ENCODE peak calls at places on chromosomes 6 and 20, in four cellular contexts. R is GM12864, X is heart right ventricle, J is astrocyte of the spinal cord. L is an unnamed sample.

GRCh38 chr6:53829698-53830221 is 35.0 kb downstream of the LRRC1 start:
- DNase-seq in R (no peak), J (no peak), X (no peak), L (no peak)

GRCh38 chr6:81387163-81387562 is 365.3 kb downstream of the TENT5A start:
- DNase-seq in X (no peak), R (no peak), J (no peak), L (no peak)

GRCh38 chr6:75206338-75207210 is 721 bp upstream of the COL12A1 start:
- DNase-seq in J (peak), X (peak), R (no peak), L (peak)

GRCh38 chr20:3092611-3093379 is 8.3 kb upstream of the AVP start:
- DNase-seq in R (no peak), X (no peak), J (no peak), L (no peak)

GRCh38 chr6:123042412-123042811 is 46.4 kb downstream of the CLVS2 start:
- DNase-seq in X (no peak), J (no peak), R (no peak), L (no peak)

GRCh38 chr6:132368916-132369481 is 32.3 kb downstream of the MOXD1 start:
- DNase-seq in R (no peak), X (no peak), J (no peak), L (no peak)

GRCh38 chr6:82741325-82741995 is 324.2 kb downstream of the UBE3D start:
- DNase-seq in X (no peak), R (no peak), J (no peak), L (no peak)

GRCh38 chr6:169140986-169141495 is 112.6 kb downstream of the THBS2 start:
- DNase-seq in J (no peak), X (no peak), R (no peak), L (no peak)

GRCh38 chr6:53049389-53049788 is 15.8 kb upstream of the FBXO9 start:
- DNase-seq in X (no peak), R (no peak), J (no peak), L (no peak)

GRCh38 chr6:25968769-25969168 is 6.2 kb downstream of the TRIM38 start:
- DNase-seq in R (no peak), X (no peak), J (no peak), L (no peak)

GRCh38 chr20:38791291-38791690 is 14.2 kb upstream of the PPP1R16B start:
- DNase-seq in J (no peak), R (no peak), X (no peak), L (no peak)

GRCh38 chr6:21593927-21594421 is 423 bp downstream of the SOX4 start:
- DNase-seq in R (no peak), J (peak), X (no peak), L (peak)

GRCh38 chr20:63542696-63543095 is 4.9 kb downstream of the SRMS start:
- DNase-seq in R (peak), X (no peak), J (no peak), L (no peak)

GRCh38 chr6:36805107-36805797 is 34.0 kb downstream of the CPNE5 start:
- DNase-seq in X (no peak), R (no peak), J (no peak), L (no peak)

GRCh38 chr20:49938173-49939163 is 2.3 kb downstream of the RNF114 start:
- DNase-seq in X (peak), R (no peak), J (peak), L (peak)

GRCh38 chr20:47178277-47178676 is 178.2 kb downstream of the ZMYND8 start:
- DNase-seq in R (no peak), J (no peak), X (no peak), L (no peak)

GRCh38 chr6:125314019-125314581 is 12.3 kb upstream of the HDDC2 start:
- DNase-seq in R (no peak), J (peak), X (peak), L (peak)

GRCh38 chr6:1630212-1630770 is 20.6 kb downstream of the FOXC1 start:
- DNase-seq in X (no peak), J (no peak), R (no peak), L (no peak)

GRCh38 chr6:144264270-144265060 is 20.7 kb upstream of the UTRN start:
- DNase-seq in X (no peak), J (peak), R (no peak), L (peak)

GRCh38 chr6:90000864-90001731 is 106.8 kb downstream of the GJA10 start:
- DNase-seq in R (no peak), J (no peak), X (no peak), L (no peak)

GRCh38 chr6:78598966-78599365 is 268.4 kb upstream of the IRAK1BP1 start:
- DNase-seq in J (peak), R (no peak), X (no peak), L (no peak)

GRCh38 chr6:88641178-88641903 is 322.1 kb downstream of the RNGTT start:
- DNase-seq in R (peak), J (no peak), X (no peak), L (no peak)

GRCh38 chr6:131387706-131388455 is 185.1 kb upstream of the ARG1 start:
- DNase-seq in X (no peak), R (no peak), J (no peak), L (no peak)

GRCh38 chr6:109793793-109794192 is 102.7 kb downstream of the FIG4 start:
- DNase-seq in R (no peak), J (peak), X (no peak), L (no peak)

GRCh38 chr6:16903470-16903869 is 142.2 kb upstream of the ATXN1 start:
- DNase-seq in R (no peak), J (peak), X (no peak), L (no peak)

GRCh38 chr6:164035912-164036485 is 621.5 kb downstream of the QKI start:
- DNase-seq in X (no peak), R (no peak), J (no peak), L (no peak)

GRCh38 chr6:48610846-48611245 is 499.8 kb upstream of the PTCHD4 start:
- DNase-seq in J (peak), X (no peak), R (no peak), L (no peak)

GRCh38 chr6:163494279-163494727 is 79.8 kb downstream of the QKI start:
- DNase-seq in X (no peak), R (no peak), J (peak), L (no peak)

GRCh38 chr6:151058021-151058733 is 181.6 kb upstream of the AKAP12 start:
- DNase-seq in R (no peak), X (peak), J (peak), L (peak)

GRCh38 chr6:37007340-37008043 is 2.0 kb downstream of the FGD2 start:
- DNase-seq in R (no peak), J (no peak), X (no peak), L (no peak)

GRCh38 chr6:31210119-31210518 is 39.6 kb upstream of the POU5F1 start:
- DNase-seq in J (no peak), X (no peak), R (no peak), L (no peak)

GRCh38 chr20:33005132-33005566 is 916 bp upstream of the SUN5 start:
- DNase-seq in X (no peak), R (no peak), J (peak), L (no peak)
- TF ChIP-seq CTCF in X (no peak), R (peak), J (peak), L (no peak)

DNA sequence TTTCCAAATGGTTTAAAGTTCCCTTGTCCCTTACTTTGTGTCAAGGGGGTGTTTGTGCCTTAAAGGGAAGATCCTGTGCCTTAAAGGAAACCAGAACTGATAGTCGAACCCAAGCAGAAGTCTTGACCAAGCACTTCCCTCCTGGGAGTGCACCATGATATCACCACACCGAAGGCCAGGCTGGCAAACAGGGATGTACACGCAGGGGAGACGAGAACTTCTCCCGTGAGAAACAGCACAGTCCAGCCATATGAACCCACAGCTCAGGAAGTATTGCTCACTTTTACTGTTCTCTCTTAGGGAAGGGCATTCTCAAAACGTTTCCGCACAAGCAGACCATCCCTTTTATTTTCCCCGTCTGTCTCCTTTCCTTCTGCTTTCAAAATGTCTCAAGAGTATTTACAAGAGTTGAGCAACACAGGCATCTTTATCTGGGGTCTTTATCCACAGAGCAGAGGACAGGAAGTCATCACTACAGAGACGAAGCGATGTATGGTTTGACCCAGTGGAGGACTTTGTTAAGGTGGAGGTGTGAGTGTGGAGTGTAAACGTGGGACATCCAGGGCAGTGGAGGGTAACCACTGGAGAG is 12.8 kb upstream of the SERPINB1 start:
- DNase-seq in J (no peak), R (no peak), X (no peak), L (no peak)
- H3K4me3 ChIP-seq in J (peak), R (peak), X (peak), L (no peak)

DNA sequence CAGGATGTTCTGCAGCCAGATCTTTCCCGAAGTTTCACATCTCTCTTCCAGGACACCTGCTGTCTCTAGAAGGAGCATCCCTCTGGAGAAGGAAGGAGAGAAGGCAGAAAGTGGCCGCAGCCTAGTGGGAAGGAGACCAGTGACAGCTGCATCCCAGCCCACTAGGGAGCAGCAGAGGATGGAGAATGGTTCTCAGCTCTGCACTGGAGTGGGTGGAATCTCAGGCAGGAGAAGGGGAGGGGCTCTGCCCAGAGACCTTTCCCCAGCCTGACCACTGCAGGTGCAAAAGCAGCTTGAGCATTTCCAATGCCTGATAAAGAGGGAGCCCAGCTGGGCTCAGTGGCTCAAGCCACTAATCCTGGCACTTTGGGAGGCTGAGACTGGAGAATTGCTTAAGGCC is 32.3 kb downstream of the NCR2 start:
- DNase-seq in J (peak), X (peak), R (no peak), L (peak)
- TF ChIP-seq CTCF in J (peak), X (peak), R (peak), L (no peak)

GRCh38 chr20:25512709-25513108 is 72.6 kb downstream of the NINL start:
- DNase-seq in R (no peak), J (no peak), X (no peak), L (no peak)

GRCh38 chr20:25517124-25517523 is 68.2 kb downstream of the NINL start:
- DNase-seq in X (no peak), J (no peak), R (no peak), L (no peak)

GRCh38 chr20:25511183-25511582 is 74.1 kb downstream of the NINL start:
- DNase-seq in X (no peak), R (no peak), J (no peak), L (no peak)

GRCh38 chr20:25514747-25515340 is 70.5 kb downstream of the NINL start:
- DNase-seq in J (no peak), X (no peak), R (no peak), L (no peak)

DNA sequence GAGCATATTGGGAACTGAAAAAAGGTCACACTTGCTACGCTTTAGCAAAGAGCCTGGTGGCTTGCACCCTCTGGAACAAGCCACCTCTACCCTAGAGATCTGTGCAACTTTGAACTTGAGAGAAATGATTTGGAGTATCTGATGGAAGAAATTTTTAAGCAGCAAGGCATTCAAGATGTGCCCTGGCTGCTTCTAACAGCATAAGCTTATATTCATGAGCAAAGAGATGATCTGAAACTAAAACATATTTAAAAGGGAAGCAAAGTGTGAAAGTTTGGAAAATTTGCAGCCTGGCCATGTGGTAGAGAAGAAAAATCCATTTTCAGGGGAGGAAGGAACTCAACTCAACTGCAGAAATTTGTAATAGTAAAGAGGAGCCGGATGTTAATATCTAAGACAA is 71.1 kb downstream of the NINL start:
- DNase-seq in J (no peak), R (no peak), X (no peak), L (no peak)
- H3K4me3 ChIP-seq in J (no peak), R (no peak), X (no peak), L (no peak)

GRCh38 chr6:50180646-50181045 is 130.9 kb upstream of the DEFB112 start:
- DNase-seq in R (no peak), J (no peak), X (no peak), L (no peak)

GRCh38 chr6:50187212-50188055 is 137.7 kb upstream of the DEFB112 start:
- DNase-seq in X (no peak), J (no peak), R (no peak), L (no peak)

DNA sequence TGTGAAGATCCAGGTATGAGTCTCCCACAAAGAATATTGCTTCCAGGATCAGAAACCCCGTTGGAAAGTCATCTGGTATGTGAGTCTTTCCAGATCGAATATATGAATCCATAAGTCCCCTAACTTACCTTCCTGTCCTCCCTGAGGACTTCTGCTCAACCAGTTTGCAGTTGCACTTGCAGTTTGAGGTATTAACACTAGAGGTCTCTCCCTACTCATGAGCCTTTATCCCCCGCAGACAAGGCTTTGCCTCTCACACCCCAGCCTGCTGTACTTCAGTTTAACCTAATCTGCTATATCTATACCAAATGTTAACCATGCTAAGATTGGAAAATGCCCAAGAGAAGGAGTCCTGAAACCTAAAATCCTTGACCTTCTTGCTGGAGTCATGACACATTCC is 135.3 kb upstream of the DEFB112 start:
- DNase-seq in X (no peak), R (no peak), J (no peak), L (no peak)
- TF ChIP-seq CTCF in X (no peak), R (peak), J (no peak), L (no peak)

GRCh38 chr6:13926378-13926777 is 1.6 kb downstream of the RNF182 start:
- DNase-seq in J (no peak), X (no peak), R (no peak), L (no peak)
- H3K4me3 ChIP-seq in J (no peak), X (no peak), R (no peak), L (no peak)

DNA sequence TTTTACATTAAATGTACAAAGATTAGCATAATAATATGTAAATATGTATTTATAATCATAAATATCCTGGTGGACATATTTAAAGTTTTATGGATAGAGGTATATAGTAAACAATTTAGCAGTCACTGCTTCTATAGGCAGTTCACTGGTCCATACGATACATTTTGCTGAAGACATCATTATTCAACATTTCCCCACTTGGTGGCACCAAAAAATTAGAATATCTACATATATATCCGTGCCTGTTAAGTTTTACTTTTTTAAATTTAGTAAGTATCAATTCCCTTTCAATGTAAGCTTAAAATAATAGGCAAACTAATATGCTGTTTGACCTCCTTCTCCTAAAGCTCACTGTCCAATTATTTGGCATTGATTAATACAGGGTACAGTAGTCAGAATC is 64.2 kb downstream of the LMBRD1 start:
- DNase-seq in R (peak), X (no peak), J (peak), L (no peak)
- TF ChIP-seq CTCF in R (peak), X (peak), J (no peak), L (no peak)

DNA sequence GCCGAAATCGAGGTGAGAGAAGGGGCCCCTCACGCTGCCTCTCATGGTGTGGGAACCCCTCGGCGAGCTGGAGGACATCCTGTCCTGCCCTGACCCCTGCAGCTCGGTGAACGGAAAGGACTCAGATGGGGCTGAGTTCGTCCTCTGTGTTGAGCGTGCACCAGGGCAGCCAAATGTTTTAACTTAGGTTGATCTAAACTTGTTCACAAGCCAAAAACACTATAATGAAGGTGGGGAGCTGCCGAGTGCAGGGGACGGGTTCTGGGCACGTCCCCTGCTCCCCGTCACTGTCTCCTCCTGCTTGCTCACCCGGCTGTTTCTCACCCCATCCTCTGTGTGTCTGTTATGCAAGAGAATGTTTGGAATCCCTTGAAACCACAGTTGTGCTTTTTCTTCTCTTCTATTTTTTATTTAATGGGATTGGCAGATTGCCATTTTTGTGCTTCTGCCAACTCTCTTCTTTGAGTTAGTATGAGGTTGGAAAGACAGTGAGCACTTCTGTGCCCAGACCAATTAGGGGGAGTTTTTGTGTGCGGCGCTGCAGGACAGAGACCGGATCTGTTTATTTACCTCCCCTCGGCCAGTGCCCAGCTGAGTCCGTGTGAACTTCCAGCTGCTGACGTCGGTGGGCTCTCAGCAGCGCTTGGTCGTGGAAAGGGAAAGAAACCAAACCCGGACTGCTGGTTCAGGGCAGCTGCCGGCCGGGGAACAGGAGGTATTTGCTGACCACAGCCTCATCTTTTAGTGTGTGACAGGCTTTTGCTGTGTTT is 158.1 kb downstream of the DTNBP1 start:
- DNase-seq in J (peak), X (peak), R (no peak), L (peak)
- H3K4me3 ChIP-seq in J (no peak), X (no peak), R (no peak), L (peak)

DNA sequence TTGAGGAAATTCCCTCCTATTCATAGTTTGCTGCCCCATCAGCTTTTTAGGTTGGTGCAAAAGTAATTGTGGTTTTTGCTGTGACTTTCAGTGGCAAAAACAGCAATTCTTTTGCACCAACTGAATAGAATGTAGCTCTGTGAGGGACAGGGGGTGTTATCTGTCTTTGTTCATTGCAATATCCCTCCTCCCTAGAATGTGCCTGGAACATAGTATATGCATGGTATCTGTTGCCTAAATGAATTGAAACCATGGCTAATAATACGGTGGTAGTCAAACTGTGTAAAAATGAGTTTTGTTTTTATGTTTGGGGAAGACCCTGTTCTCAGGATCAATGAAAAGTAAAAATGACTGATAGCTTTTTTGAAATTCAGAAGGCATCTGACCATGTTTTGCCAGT is 45.1 kb downstream of the SCAND1 start:
- DNase-seq in R (no peak), J (no peak), X (no peak), L (no peak)
- TF ChIP-seq CTCF in R (no peak), J (no peak), X (no peak), L (no peak)

L was measured in ovary.